ENCODE peak calls at places on chromosomes 6 and 20, in four cellular contexts. U is cardiac fibroblast, R is AG04449, N is heart right ventricle. G is an unnamed sample.

GRCh38 chr20:35049776-35050352 is 42.7 kb downstream of the TRPC4AP start:
- DNase-seq in U (no peak), R (peak; percentile 21), N (no peak), G (peak; percentile 3)

GRCh38 chr6:45454008-45454911 is 76.5 kb upstream of the SUPT3H start:
- DNase-seq in U (peak; percentile 36), R (peak; percentile 33), N (no peak), G (peak; percentile 40)

GRCh38 chr6:75444899-75445298 is 48.7 kb downstream of the FILIP1 start:
- DNase-seq in U (no peak), R (no peak), N (no peak), G (no peak)

GRCh38 chr6:33983109-33983475 is 162.8 kb downstream of the GRM4 start:
- DNase-seq in U (no peak), R (no peak), N (no peak), G (no peak)

GRCh38 chr6:4906293-4906941 is 97.4 kb downstream of the RPP40 start:
- DNase-seq in U (no peak), R (no peak), N (no peak), G (no peak)

GRCh38 chr6:88823998-88824397 is 139.4 kb downstream of the RNGTT start:
- DNase-seq in U (no peak), R (no peak), N (no peak), G (peak; percentile 3)

GRCh38 chr6:169664227-169664626 is 37.6 kb downstream of the WDR27 start:
- DNase-seq in U (no peak), R (no peak), N (no peak), G (no peak)

GRCh38 chr20:50296450-50297375 is 106.1 kb downstream of the CEBPB start:
- DNase-seq in U (peak; percentile 76), R (no peak), N (no peak), G (no peak)

GRCh38 chr20:62161347-62161746 is 17.8 kb downstream of the SS18L1 start:
- DNase-seq in U (peak; percentile 79), R (no peak), N (no peak), G (no peak)

GRCh38 chr20:967796-968742 is 34.0 kb downstream of the RSPO4 start:
- DNase-seq in U (peak; percentile 42), R (no peak), N (no peak), G (no peak)

GRCh38 chr6:149884215-149884614 is 13.7 kb downstream of the RAET1E start:
- DNase-seq in U (peak; percentile 72), R (no peak), N (no peak), G (no peak)

GRCh38 chr6:3432416-3432815 is 24.4 kb downstream of the SLC22A23 start:
- DNase-seq in U (no peak), R (no peak), N (no peak), G (no peak)

GRCh38 chr6:1379026-1379809 is 10.2 kb upstream of the FOXF2 start:
- DNase-seq in U (no peak), R (no peak), N (no peak), G (no peak)

GRCh38 chr20:7967199-7967844 is 27.1 kb upstream of the HAO1 start:
- DNase-seq in U (peak; percentile 74), R (peak; percentile 54), N (no peak), G (peak; percentile 40)

GRCh38 chr6:38161331-38161730 is 341.8 kb downstream of the ZFAND3 start:
- DNase-seq in U (no peak), R (no peak), N (no peak), G (no peak)

GRCh38 chr20:25039697-25040437 is 18.1 kb downstream of the ACSS1 start:
- DNase-seq in U (peak; percentile 97), R (no peak), N (peak; percentile 83), G (peak; percentile 89)

GRCh38 chr6:77092971-77093370 is 370.3 kb downstream of the HTR1B start:
- DNase-seq in U (peak; percentile 64), R (peak; percentile 14), N (no peak), G (no peak)

GRCh38 chr6:156508923-156509322 is 268.3 kb upstream of the ARID1B start:
- DNase-seq in U (no peak), R (no peak), N (no peak), G (no peak)

GRCh38 chr6:54059683-54060082 is 51.6 kb upstream of the MLIP start:
- DNase-seq in U (no peak), R (no peak), N (no peak), G (no peak)

GRCh38 chr6:41596096-41596685 is 42.1 kb upstream of the MDFI start:
- DNase-seq in U (no peak), R (no peak), N (no peak), G (no peak)

GRCh38 chr6:41594326-41594725 is 43.9 kb upstream of the MDFI start:
- DNase-seq in U (no peak), R (no peak), N (no peak), G (no peak)

GRCh38 chr6:41593451-41594238 is 44.6 kb upstream of the MDFI start:
- DNase-seq in U (no peak), R (no peak), N (no peak), G (no peak)

GRCh38 chr6:41595166-41595565 is 43.1 kb upstream of the MDFI start:
- DNase-seq in U (no peak), R (no peak), N (no peak), G (no peak)

GRCh38 chr6:41594766-41595165 is 43.5 kb upstream of the MDFI start:
- DNase-seq in U (no peak), R (no peak), N (no peak), G (no peak)
- H3K4me3 ChIP-seq in U (no peak overlapping the region), R (no peak overlapping the region), N (no peak overlapping the region), G (no peak overlapping the region)

DNA sequence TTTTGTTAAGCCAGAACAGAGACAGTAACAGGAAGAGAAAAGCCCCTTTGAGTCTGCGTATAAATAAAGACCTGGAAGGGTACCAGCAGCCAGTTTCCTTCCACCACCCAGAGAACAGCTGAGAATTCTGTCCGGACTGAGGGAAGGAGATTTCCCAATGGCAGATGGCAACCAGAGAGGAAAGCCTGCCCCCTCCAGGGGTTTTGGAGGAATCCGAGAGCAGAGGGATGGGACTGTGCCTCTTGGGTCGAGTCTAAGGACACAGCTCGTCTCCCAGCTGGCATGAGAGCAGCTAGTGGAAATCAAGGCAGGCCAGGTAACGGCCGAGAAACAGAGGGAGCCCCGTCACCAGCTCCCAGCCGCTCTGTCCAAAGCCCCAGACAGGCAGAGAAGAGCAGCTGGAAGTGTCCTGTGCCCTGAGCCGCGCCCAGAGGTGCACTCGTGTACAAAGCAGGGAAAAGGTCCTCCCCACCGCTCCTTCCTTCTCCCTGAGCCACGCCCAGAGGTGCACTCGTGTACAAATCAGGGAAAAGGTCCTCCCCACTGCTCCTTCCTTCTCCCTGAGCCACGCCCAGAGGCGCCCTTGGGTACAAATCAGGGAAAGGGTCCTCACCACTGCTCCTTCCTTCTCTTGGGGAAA is 134.0 kb upstream of the SNX9 start:
- DNase-seq in U (peak; percentile 52), R (no peak), N (no peak), G (no peak)
- TF ChIP-seq CTCF in U (no peak), R (peak; percentile 6), N (no peak), G (no peak)

DNA sequence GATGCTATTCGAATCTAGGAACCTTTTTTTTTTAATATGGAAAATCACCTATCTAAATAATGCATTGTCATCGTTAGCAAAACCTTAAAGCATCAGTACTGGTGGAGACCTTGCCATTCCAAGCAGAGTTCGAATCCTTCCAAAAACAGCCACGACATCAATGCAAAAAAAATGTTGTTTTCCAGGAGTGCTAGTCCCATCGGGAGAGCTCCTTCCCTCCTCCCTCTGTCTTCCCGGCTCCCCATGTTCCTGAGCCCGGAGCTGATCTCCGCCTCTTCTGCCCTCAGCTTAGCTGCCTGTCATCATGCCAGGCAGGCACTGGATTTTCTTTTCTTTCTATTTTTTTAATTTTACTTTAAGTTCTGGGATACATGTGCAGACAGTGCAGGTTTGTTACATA is 153.6 kb upstream of the QKI start:
- DNase-seq in U (no peak), R (no peak), N (no peak), G (no peak)
- H3K4me3 ChIP-seq in U (no peak overlapping the region), R (no peak overlapping the region), N (peak overlapping the region; percentile 43), G (no peak overlapping the region)

DNA sequence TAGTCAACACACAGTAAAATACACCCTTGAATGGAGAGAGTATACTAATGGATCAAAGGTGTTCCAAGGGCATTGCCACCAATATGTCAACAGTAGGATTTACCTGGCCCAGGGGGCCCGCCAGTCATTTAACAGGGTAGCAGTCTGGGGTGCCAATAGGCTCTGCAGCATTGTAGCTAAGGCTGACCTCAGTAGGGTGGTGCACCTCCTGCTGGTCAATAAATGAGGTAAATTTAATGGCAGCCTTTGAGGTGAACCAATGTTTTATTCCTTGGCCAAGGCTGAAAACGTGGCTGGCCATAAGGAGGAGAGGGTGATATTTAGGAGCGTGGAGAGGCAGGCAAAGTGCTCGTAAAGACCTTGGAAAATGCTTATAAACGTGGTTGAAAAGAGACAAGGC is 147.2 kb downstream of the RPS12 start:
- DNase-seq in U (no peak), R (no peak), N (no peak), G (no peak)
- TF ChIP-seq CTCF in U (no peak), R (no peak), N (peak; percentile 12), G (no peak)